ENCODE peak calls at places on chromosomes 3 and 15, in four cellular contexts. One of them, this sample, is unnamed. For H3K4me1, the result is how much of the 10 kb centered on the place peaks cover.

GRCh38 chr15:99416191-99417188 is 149.3 kb upstream of the MEF2A start:
- DNase-seq in A549: no peak
- DNase-seq in IMR-90: no peak
- DNase-seq in CD8-positive, alpha-beta T cell: no peak
- DNase-seq in this sample: peak

GRCh38 chr3:117998071-117998470 is 1036.6 kb downstream of the IGSF11 start:
- DNase-seq in A549: no peak
- DNase-seq in IMR-90: peak
- DNase-seq in CD8-positive, alpha-beta T cell: no peak
- DNase-seq in this sample: no peak

GRCh38 chr3:123960791-123961507 is at the start of gene CCDC14:
- DNase-seq in IMR-90: peak
- DNase-seq in A549: peak
- DNase-seq in CD8-positive, alpha-beta T cell: peak
- DNase-seq in this sample: peak

GRCh38 chr3:67906256-67906655 is 251.8 kb upstream of the SUCLG2 start:
- DNase-seq in CD8-positive, alpha-beta T cell: no peak
- DNase-seq in A549: no peak
- DNase-seq in IMR-90: no peak
- DNase-seq in this sample: no peak

GRCh38 chr3:127195417-127195816 is 2.5 kb downstream of the PRR23E start:
- DNase-seq in IMR-90: no peak
- DNase-seq in A549: no peak
- DNase-seq in CD8-positive, alpha-beta T cell: no peak
- DNase-seq in this sample: no peak

GRCh38 chr3:174541708-174542107 is 317.4 kb upstream of the NAALADL2 start:
- DNase-seq in CD8-positive, alpha-beta T cell: no peak
- DNase-seq in IMR-90: peak
- DNase-seq in A549: no peak
- DNase-seq in this sample: no peak

GRCh38 chr3:112119686-112120484 is 13.2 kb downstream of the GCSAM start:
- DNase-seq in IMR-90: no peak
- DNase-seq in A549: no peak
- DNase-seq in CD8-positive, alpha-beta T cell: no peak
- DNase-seq in this sample: no peak

GRCh38 chr15:28989896-28990295 is 104.1 kb downstream of the APBA2 start:
- DNase-seq in IMR-90: no peak
- DNase-seq in CD8-positive, alpha-beta T cell: no peak
- DNase-seq in A549: no peak
- DNase-seq in this sample: no peak

GRCh38 chr3:56783644-56784451 is 17.9 kb downstream of the ARHGEF3 start:
- DNase-seq in CD8-positive, alpha-beta T cell: peak
- DNase-seq in A549: peak
- DNase-seq in IMR-90: peak
- DNase-seq in this sample: no peak

GRCh38 chr3:169664034-169664820 is 715 bp upstream of the MECOM start:
- DNase-seq in A549: no peak
- DNase-seq in IMR-90: no peak
- DNase-seq in CD8-positive, alpha-beta T cell: no peak
- DNase-seq in this sample: no peak

GRCh38 chr15:64985382-64986033 is 4.2 kb downstream of the SPG21 start:
- DNase-seq in CD8-positive, alpha-beta T cell: no peak
- DNase-seq in IMR-90: peak
- DNase-seq in A549: no peak
- DNase-seq in this sample: no peak

GRCh38 chr3:127822836-127823589 is 698 bp upstream of the MGLL start:
- DNase-seq in A549: no peak
- DNase-seq in CD8-positive, alpha-beta T cell: no peak
- DNase-seq in IMR-90: peak
- DNase-seq in this sample: peak

GRCh38 chr3:183227586-183227985 is 25.5 kb upstream of the B3GNT5 start:
- DNase-seq in CD8-positive, alpha-beta T cell: no peak
- DNase-seq in IMR-90: no peak
- DNase-seq in A549: no peak
- DNase-seq in this sample: no peak

GRCh38 chr3:46006646-46007045 is 11.0 kb upstream of the FYCO1 start:
- DNase-seq in A549: no peak
- DNase-seq in IMR-90: peak
- DNase-seq in CD8-positive, alpha-beta T cell: no peak
- DNase-seq in this sample: no peak

GRCh38 chr3:157532529-157533297 is 29.5 kb upstream of the VEPH1 start:
- DNase-seq in CD8-positive, alpha-beta T cell: no peak
- DNase-seq in IMR-90: peak
- DNase-seq in A549: peak
- DNase-seq in this sample: no peak

GRCh38 chr3:146124141-146124801 is 36.7 kb downstream of the PLOD2 start:
- DNase-seq in IMR-90: no peak
- DNase-seq in A549: no peak
- DNase-seq in CD8-positive, alpha-beta T cell: no peak
- DNase-seq in this sample: no peak

GRCh38 chr15:68578175-68578959 is 426 bp upstream of the CORO2B start:
- DNase-seq in A549: no peak
- DNase-seq in CD8-positive, alpha-beta T cell: no peak
- DNase-seq in IMR-90: peak
- DNase-seq in this sample: peak

GRCh38 chr3:190534386-190534785 is 20.5 kb downstream of the IL1RAP start:
- DNase-seq in A549: no peak
- DNase-seq in CD8-positive, alpha-beta T cell: no peak
- DNase-seq in IMR-90: no peak
- DNase-seq in this sample: no peak

GRCh38 chr3:126021224-126021623 is 52.2 kb downstream of the ROPN1B start:
- DNase-seq in A549: no peak
- DNase-seq in IMR-90: no peak
- DNase-seq in CD8-positive, alpha-beta T cell: no peak
- DNase-seq in this sample: no peak

GRCh38 chr15:58401276-58401675 is 30.5 kb upstream of the LIPC start:
- DNase-seq in CD8-positive, alpha-beta T cell: no peak
- DNase-seq in IMR-90: no peak
- DNase-seq in A549: no peak
- DNase-seq in this sample: no peak

GRCh38 chr3:188236241-188236640 is 82.3 kb downstream of the LPP start:
- DNase-seq in A549: no peak
- DNase-seq in IMR-90: no peak
- DNase-seq in CD8-positive, alpha-beta T cell: no peak
- DNase-seq in this sample: no peak

GRCh38 chr15:87877114-87877810 is 379.3 kb downstream of the NTRK3 start:
- DNase-seq in IMR-90: peak
- DNase-seq in A549: no peak
- DNase-seq in CD8-positive, alpha-beta T cell: no peak
- DNase-seq in this sample: no peak

GRCh38 chr3:6242104-6242503 is 618.8 kb upstream of the GRM7 start:
- DNase-seq in CD8-positive, alpha-beta T cell: no peak
- DNase-seq in IMR-90: no peak
- DNase-seq in A549: no peak
- DNase-seq in this sample: no peak
- H3K4me1 ChIP-seq in CD8-positive, alpha-beta T cell: under half
- H3K4me1 ChIP-seq in IMR-90: under half
- H3K4me1 ChIP-seq in A549: under half
- H3K4me1 ChIP-seq in this sample: under half

DNA sequence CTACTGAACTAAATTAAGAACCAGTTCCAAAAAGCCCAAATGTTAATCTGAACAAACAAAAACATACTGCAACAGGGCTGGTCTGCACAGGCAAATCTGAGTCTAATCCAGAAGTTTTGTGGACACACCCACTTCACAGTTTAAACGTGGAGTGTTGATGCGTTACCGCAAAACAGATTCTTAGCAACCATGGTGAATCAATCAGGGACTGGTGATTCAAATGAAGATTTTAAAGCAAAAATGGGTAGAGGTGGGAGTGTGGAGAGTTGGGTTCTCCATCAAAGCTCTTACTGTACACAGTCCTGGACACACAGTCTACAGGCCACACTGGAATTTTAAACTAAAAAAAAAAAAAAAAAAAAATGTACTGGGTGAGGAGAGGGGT is 5.2 kb downstream of the ANXA2 start:
- DNase-seq in A549: peak
- DNase-seq in CD8-positive, alpha-beta T cell: no peak
- DNase-seq in IMR-90: peak
- DNase-seq in this sample: no peak
- H3K27ac ChIP-seq in A549: peak
- H3K27ac ChIP-seq in CD8-positive, alpha-beta T cell: no peak
- H3K27ac ChIP-seq in IMR-90: peak
- H3K27ac ChIP-seq in this sample: peak

DNA sequence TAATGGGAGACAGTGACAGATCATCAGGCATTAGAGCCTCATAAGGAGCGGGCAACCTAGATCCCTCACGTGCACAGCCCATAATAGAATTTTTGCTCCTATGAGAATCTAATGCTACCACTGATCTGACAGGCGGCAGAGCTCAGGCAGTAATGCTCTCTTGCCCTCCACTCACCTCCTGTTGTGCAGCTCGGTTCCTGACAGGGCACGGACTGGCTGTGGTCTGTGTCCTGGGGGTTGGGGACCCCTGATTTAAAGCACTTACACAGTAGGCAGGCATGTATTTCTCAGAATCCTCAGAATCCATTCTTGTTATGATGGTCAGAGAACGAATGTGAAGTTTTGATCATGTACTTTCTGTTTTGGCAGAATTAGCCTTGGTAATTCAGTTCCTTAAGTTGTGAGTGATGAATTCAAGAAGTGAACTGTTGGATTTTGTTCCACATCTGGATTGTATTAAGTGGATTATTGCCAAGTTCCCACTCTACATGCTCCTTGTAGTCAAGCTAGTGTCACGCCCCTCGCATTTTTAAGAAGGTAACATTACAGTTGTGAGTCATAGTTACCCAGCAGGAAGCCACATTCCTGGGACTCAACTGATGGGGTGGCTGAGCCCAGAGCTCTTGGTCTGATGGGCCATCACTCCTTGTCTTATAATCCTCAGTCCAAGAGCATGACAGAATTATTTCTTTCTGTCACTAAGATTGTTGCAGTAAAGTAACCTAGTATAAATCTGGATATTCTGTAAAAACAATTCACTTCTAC is 102.5 kb downstream of the PTPRG start:
- DNase-seq in A549: peak
- DNase-seq in CD8-positive, alpha-beta T cell: no peak
- DNase-seq in IMR-90: peak
- DNase-seq in this sample: no peak
- H3K4me1 ChIP-seq in A549: under half
- H3K4me1 ChIP-seq in CD8-positive, alpha-beta T cell: under half
- H3K4me1 ChIP-seq in IMR-90: under half
- H3K4me1 ChIP-seq in this sample: under half

GRCh38 chr15:31974855-31975421 is 55.4 kb upstream of the CHRNA7 start:
- DNase-seq in A549: peak
- DNase-seq in CD8-positive, alpha-beta T cell: no peak
- DNase-seq in IMR-90: peak
- DNase-seq in this sample: no peak

GRCh38 chr15:31974154-31974794 is 56.0 kb upstream of the CHRNA7 start:
- DNase-seq in CD8-positive, alpha-beta T cell: no peak
- DNase-seq in A549: no peak
- DNase-seq in IMR-90: no peak
- DNase-seq in this sample: no peak

GRCh38 chr15:31970007-31970406 is 60.3 kb upstream of the CHRNA7 start:
- DNase-seq in CD8-positive, alpha-beta T cell: no peak
- DNase-seq in IMR-90: no peak
- DNase-seq in A549: no peak
- DNase-seq in this sample: no peak

GRCh38 chr15:31975446-31976229 is 54.7 kb upstream of the CHRNA7 start:
- DNase-seq in A549: no peak
- DNase-seq in IMR-90: no peak
- DNase-seq in CD8-positive, alpha-beta T cell: no peak
- DNase-seq in this sample: no peak

GRCh38 chr15:31973197-31973596 is 57.1 kb upstream of the CHRNA7 start:
- DNase-seq in CD8-positive, alpha-beta T cell: no peak
- DNase-seq in A549: no peak
- DNase-seq in IMR-90: no peak
- DNase-seq in this sample: no peak
- H3K27ac ChIP-seq in CD8-positive, alpha-beta T cell: no peak
- H3K27ac ChIP-seq in A549: no peak
- H3K27ac ChIP-seq in IMR-90: no peak
- H3K27ac ChIP-seq in this sample: no peak

GRCh38 chr3:14457999-14458398 is 55.6 kb downstream of the SLC6A6 start:
- DNase-seq in IMR-90: no peak
- DNase-seq in CD8-positive, alpha-beta T cell: no peak
- DNase-seq in A549: no peak
- DNase-seq in this sample: no peak

GRCh38 chr3:14457481-14457880 is 55.1 kb downstream of the SLC6A6 start:
- DNase-seq in CD8-positive, alpha-beta T cell: no peak
- DNase-seq in IMR-90: no peak
- DNase-seq in A549: no peak
- DNase-seq in this sample: no peak

GRCh38 chr3:14459787-14460186 is 57.4 kb downstream of the SLC6A6 start:
- DNase-seq in A549: no peak
- DNase-seq in IMR-90: no peak
- DNase-seq in CD8-positive, alpha-beta T cell: no peak
- DNase-seq in this sample: no peak

GRCh38 chr3:14459384-14459783 is 57.0 kb downstream of the SLC6A6 start:
- DNase-seq in A549: no peak
- DNase-seq in IMR-90: no peak
- DNase-seq in CD8-positive, alpha-beta T cell: no peak
- DNase-seq in this sample: no peak

DNA sequence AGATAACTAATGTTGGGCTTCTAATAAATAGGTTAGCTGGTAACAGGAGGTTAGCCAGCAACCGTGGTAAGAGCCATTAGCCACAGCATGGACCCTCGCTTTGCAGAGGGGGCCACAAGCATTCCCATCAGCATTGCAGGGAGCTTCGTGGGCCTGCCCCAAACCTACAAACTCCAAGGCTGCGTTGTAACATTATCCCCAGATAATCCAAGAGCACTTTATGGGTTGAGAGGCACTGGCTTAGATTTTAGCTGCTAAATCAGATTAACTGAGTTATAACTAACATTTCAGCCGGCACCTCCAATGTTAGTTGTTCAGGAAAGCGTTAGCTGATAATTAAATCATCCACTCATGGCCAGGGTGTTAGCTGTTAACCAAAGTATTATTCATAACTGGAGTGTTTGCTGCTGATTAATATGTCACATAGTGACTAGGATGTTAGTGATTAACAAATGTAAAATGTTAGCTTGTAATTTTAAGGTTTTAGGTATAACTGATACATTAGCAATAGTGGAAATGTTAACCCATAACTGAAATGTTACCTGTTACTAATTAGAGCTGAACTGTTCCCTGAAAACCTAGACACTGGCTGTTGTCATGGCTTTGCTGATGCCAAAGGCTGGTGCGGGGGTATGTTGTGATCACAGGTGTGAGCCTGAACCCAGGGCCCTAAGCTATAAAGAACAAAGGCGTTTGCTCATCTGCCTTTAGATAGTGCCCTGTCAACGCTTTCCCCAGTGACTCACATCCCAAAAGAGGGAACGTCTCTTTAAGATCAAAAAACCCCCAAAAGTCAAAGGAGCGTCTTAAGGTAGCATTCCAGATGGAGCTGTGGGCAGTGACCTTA is 56.3 kb downstream of the SLC6A6 start:
- DNase-seq in A549: no peak
- DNase-seq in CD8-positive, alpha-beta T cell: no peak
- DNase-seq in IMR-90: no peak
- DNase-seq in this sample: no peak
- H3K4me1 ChIP-seq in A549: half or more
- H3K4me1 ChIP-seq in CD8-positive, alpha-beta T cell: under half
- H3K4me1 ChIP-seq in IMR-90: under half
- H3K4me1 ChIP-seq in this sample: under half

This sample was measured in aorta.